ENCODE peak calls at places on chromosomes 11 and 22, in ten cellular contexts. One of them, this sample, is unnamed.

GRCh38 chr22:27961680-27962079 is 42.6 kb upstream of the PITPNB start:
- DNase-seq in GM04503: no peak
- DNase-seq in PC-9: no peak
- DNase-seq in AG08395: no peak
- DNase-seq in caudate nucleus: no peak
- DNase-seq in stimulated activated naive CD4-positive, alpha-beta T cell: no peak
- DNase-seq in stimulated activated naive B cell treated with anti-CD40 and anti-IgM and Interleukin-4, amounts not matched to agents 10 μg/mL and 1 μg/mL and 100 μg/mL, for 72 hours: no peak
- DNase-seq in activated CD4-positive, CD25-positive, alpha-beta regulatory T cell: no peak
- DNase-seq in KBM-7: no peak
- DNase-seq in WERI-Rb-1: no peak
- DNase-seq in this sample: no peak

GRCh38 chr11:44310456-44311272 is 725 bp upstream of the ALX4 start:
- DNase-seq in stimulated activated naive B cell treated with anti-CD40 and anti-IgM and Interleukin-4, amounts not matched to agents 10 μg/mL and 1 μg/mL and 100 μg/mL, for 72 hours: no peak
- DNase-seq in WERI-Rb-1: no peak
- DNase-seq in activated CD4-positive, CD25-positive, alpha-beta regulatory T cell: no peak
- DNase-seq in KBM-7: no peak
- DNase-seq in PC-9: no peak
- DNase-seq in stimulated activated naive CD4-positive, alpha-beta T cell: no peak
- DNase-seq in AG08395: no peak
- DNase-seq in caudate nucleus: no peak
- DNase-seq in GM04503: no peak
- DNase-seq in this sample: no peak

GRCh38 chr11:6992457-6993431 is 27.4 kb downstream of the ZNF214 start:
- DNase-seq in caudate nucleus: no peak
- DNase-seq in stimulated activated naive B cell treated with anti-CD40 and anti-IgM and Interleukin-4, amounts not matched to agents 10 μg/mL and 1 μg/mL and 100 μg/mL, for 72 hours: no peak
- DNase-seq in stimulated activated naive CD4-positive, alpha-beta T cell: no peak
- DNase-seq in GM04503: peak; percentile 58
- DNase-seq in activated CD4-positive, CD25-positive, alpha-beta regulatory T cell: no peak
- DNase-seq in KBM-7: no peak
- DNase-seq in WERI-Rb-1: no peak
- DNase-seq in AG08395: peak; percentile 46
- DNase-seq in PC-9: no peak
- DNase-seq in this sample: no peak

GRCh38 chr11:6241316-6241715 is 2.4 kb downstream of the CNGA4 start:
- DNase-seq in PC-9: no peak
- DNase-seq in KBM-7: no peak
- DNase-seq in activated CD4-positive, CD25-positive, alpha-beta regulatory T cell: no peak
- DNase-seq in caudate nucleus: no peak
- DNase-seq in AG08395: no peak
- DNase-seq in GM04503: no peak
- DNase-seq in stimulated activated naive B cell treated with anti-CD40 and anti-IgM and Interleukin-4, amounts not matched to agents 10 μg/mL and 1 μg/mL and 100 μg/mL, for 72 hours: no peak
- DNase-seq in stimulated activated naive CD4-positive, alpha-beta T cell: no peak
- DNase-seq in WERI-Rb-1: no peak
- DNase-seq in this sample: no peak

GRCh38 chr22:29326481-29326880 is 11.0 kb upstream of the RASL10A start:
- DNase-seq in PC-9: no peak
- DNase-seq in stimulated activated naive CD4-positive, alpha-beta T cell: no peak
- DNase-seq in stimulated activated naive B cell treated with anti-CD40 and anti-IgM and Interleukin-4, amounts not matched to agents 10 μg/mL and 1 μg/mL and 100 μg/mL, for 72 hours: no peak
- DNase-seq in caudate nucleus: no peak
- DNase-seq in KBM-7: no peak
- DNase-seq in AG08395: no peak
- DNase-seq in activated CD4-positive, CD25-positive, alpha-beta regulatory T cell: no peak
- DNase-seq in GM04503: no peak
- DNase-seq in WERI-Rb-1: no peak
- DNase-seq in this sample: no peak

GRCh38 chr22:43919106-43919965 is 4.3 kb upstream of the PNPLA3 start:
- DNase-seq in GM04503: no peak
- DNase-seq in stimulated activated naive B cell treated with anti-CD40 and anti-IgM and Interleukin-4, amounts not matched to agents 10 μg/mL and 1 μg/mL and 100 μg/mL, for 72 hours: no peak
- DNase-seq in caudate nucleus: no peak
- DNase-seq in activated CD4-positive, CD25-positive, alpha-beta regulatory T cell: no peak
- DNase-seq in WERI-Rb-1: no peak
- DNase-seq in PC-9: no peak
- DNase-seq in AG08395: peak; percentile 56
- DNase-seq in stimulated activated naive CD4-positive, alpha-beta T cell: no peak
- DNase-seq in KBM-7: no peak
- DNase-seq in this sample: no peak

GRCh38 chr11:118238947-118239346 is 13.2 kb downstream of the MPZL3 start:
- DNase-seq in stimulated activated naive B cell treated with anti-CD40 and anti-IgM and Interleukin-4, amounts not matched to agents 10 μg/mL and 1 μg/mL and 100 μg/mL, for 72 hours: no peak
- DNase-seq in PC-9: no peak
- DNase-seq in KBM-7: peak; percentile 52
- DNase-seq in stimulated activated naive CD4-positive, alpha-beta T cell: no peak
- DNase-seq in GM04503: no peak
- DNase-seq in WERI-Rb-1: no peak
- DNase-seq in activated CD4-positive, CD25-positive, alpha-beta regulatory T cell: no peak
- DNase-seq in caudate nucleus: no peak
- DNase-seq in AG08395: no peak
- DNase-seq in this sample: no peak

GRCh38 chr22:42902875-42903510 is 45.9 kb upstream of the ARFGAP3 start:
- DNase-seq in caudate nucleus: no peak
- DNase-seq in stimulated activated naive CD4-positive, alpha-beta T cell: no peak
- DNase-seq in KBM-7: no peak
- DNase-seq in AG08395: peak; percentile 34
- DNase-seq in stimulated activated naive B cell treated with anti-CD40 and anti-IgM and Interleukin-4, amounts not matched to agents 10 μg/mL and 1 μg/mL and 100 μg/mL, for 72 hours: no peak
- DNase-seq in GM04503: peak; percentile 53
- DNase-seq in activated CD4-positive, CD25-positive, alpha-beta regulatory T cell: no peak
- DNase-seq in PC-9: no peak
- DNase-seq in WERI-Rb-1: peak; percentile 19
- DNase-seq in this sample: no peak

GRCh38 chr22:21646608-21647590 is 4.8 kb downstream of the SDF2L1 start:
- DNase-seq in caudate nucleus: no peak
- DNase-seq in KBM-7: peak; percentile 84
- DNase-seq in WERI-Rb-1: peak; percentile 81
- DNase-seq in GM04503: no peak
- DNase-seq in AG08395: peak; percentile 80
- DNase-seq in activated CD4-positive, CD25-positive, alpha-beta regulatory T cell: peak; percentile 48
- DNase-seq in stimulated activated naive CD4-positive, alpha-beta T cell: peak; percentile 80
- DNase-seq in PC-9: peak; percentile 59
- DNase-seq in stimulated activated naive B cell treated with anti-CD40 and anti-IgM and Interleukin-4, amounts not matched to agents 10 μg/mL and 1 μg/mL and 100 μg/mL, for 72 hours: peak; percentile 60
- DNase-seq in this sample: peak; percentile 66

GRCh38 chr22:17339095-17339693 is 30.1 kb upstream of the CECR2 start:
- DNase-seq in KBM-7: no peak
- DNase-seq in WERI-Rb-1: no peak
- DNase-seq in activated CD4-positive, CD25-positive, alpha-beta regulatory T cell: no peak
- DNase-seq in GM04503: no peak
- DNase-seq in stimulated activated naive B cell treated with anti-CD40 and anti-IgM and Interleukin-4, amounts not matched to agents 10 μg/mL and 1 μg/mL and 100 μg/mL, for 72 hours: no peak
- DNase-seq in caudate nucleus: no peak
- DNase-seq in PC-9: no peak
- DNase-seq in stimulated activated naive CD4-positive, alpha-beta T cell: no peak
- DNase-seq in AG08395: no peak
- DNase-seq in this sample: no peak

GRCh38 chr11:68956142-68956541 is 24.6 kb downstream of the MRGPRD start:
- DNase-seq in stimulated activated naive B cell treated with anti-CD40 and anti-IgM and Interleukin-4, amounts not matched to agents 10 μg/mL and 1 μg/mL and 100 μg/mL, for 72 hours: peak; percentile 20
- DNase-seq in AG08395: no peak
- DNase-seq in PC-9: no peak
- DNase-seq in WERI-Rb-1: no peak
- DNase-seq in KBM-7: peak; percentile 12
- DNase-seq in stimulated activated naive CD4-positive, alpha-beta T cell: no peak
- DNase-seq in GM04503: no peak
- DNase-seq in caudate nucleus: no peak
- DNase-seq in activated CD4-positive, CD25-positive, alpha-beta regulatory T cell: no peak
- DNase-seq in this sample: peak; percentile 22

GRCh38 chr22:35742342-35743100 is 24.8 kb downstream of the APOL5 start:
- DNase-seq in GM04503: peak; percentile 72
- DNase-seq in PC-9: peak; percentile 27
- DNase-seq in caudate nucleus: no peak
- DNase-seq in stimulated activated naive CD4-positive, alpha-beta T cell: no peak
- DNase-seq in AG08395: peak; percentile 81
- DNase-seq in WERI-Rb-1: no peak
- DNase-seq in activated CD4-positive, CD25-positive, alpha-beta regulatory T cell: no peak
- DNase-seq in stimulated activated naive B cell treated with anti-CD40 and anti-IgM and Interleukin-4, amounts not matched to agents 10 μg/mL and 1 μg/mL and 100 μg/mL, for 72 hours: no peak
- DNase-seq in KBM-7: no peak
- DNase-seq in this sample: no peak

GRCh38 chr11:83819936-83820549 is 533.9 kb upstream of the CCDC90B start:
- DNase-seq in stimulated activated naive B cell treated with anti-CD40 and anti-IgM and Interleukin-4, amounts not matched to agents 10 μg/mL and 1 μg/mL and 100 μg/mL, for 72 hours: no peak
- DNase-seq in caudate nucleus: no peak
- DNase-seq in PC-9: no peak
- DNase-seq in WERI-Rb-1: no peak
- DNase-seq in activated CD4-positive, CD25-positive, alpha-beta regulatory T cell: no peak
- DNase-seq in AG08395: peak; percentile 69
- DNase-seq in stimulated activated naive CD4-positive, alpha-beta T cell: peak; percentile 6
- DNase-seq in GM04503: peak; percentile 25
- DNase-seq in KBM-7: peak; percentile 41
- DNase-seq in this sample: no peak

GRCh38 chr11:3085052-3085451 is 27.8 kb upstream of the CARS1 start:
- DNase-seq in WERI-Rb-1: no peak
- DNase-seq in activated CD4-positive, CD25-positive, alpha-beta regulatory T cell: no peak
- DNase-seq in KBM-7: no peak
- DNase-seq in PC-9: no peak
- DNase-seq in stimulated activated naive CD4-positive, alpha-beta T cell: no peak
- DNase-seq in GM04503: no peak
- DNase-seq in AG08395: no peak
- DNase-seq in caudate nucleus: no peak
- DNase-seq in stimulated activated naive B cell treated with anti-CD40 and anti-IgM and Interleukin-4, amounts not matched to agents 10 μg/mL and 1 μg/mL and 100 μg/mL, for 72 hours: no peak
- DNase-seq in this sample: no peak

GRCh38 chr11:85961930-85962363 is 106.8 kb downstream of the CCDC83 start:
- DNase-seq in stimulated activated naive B cell treated with anti-CD40 and anti-IgM and Interleukin-4, amounts not matched to agents 10 μg/mL and 1 μg/mL and 100 μg/mL, for 72 hours: no peak
- DNase-seq in KBM-7: no peak
- DNase-seq in caudate nucleus: no peak
- DNase-seq in activated CD4-positive, CD25-positive, alpha-beta regulatory T cell: no peak
- DNase-seq in PC-9: no peak
- DNase-seq in WERI-Rb-1: no peak
- DNase-seq in AG08395: no peak
- DNase-seq in stimulated activated naive CD4-positive, alpha-beta T cell: no peak
- DNase-seq in GM04503: no peak
- DNase-seq in this sample: no peak

GRCh38 chr22:49095366-49095765 is 732.3 kb downstream of the BRD1 start:
- DNase-seq in KBM-7: no peak
- DNase-seq in PC-9: no peak
- DNase-seq in AG08395: no peak
- DNase-seq in stimulated activated naive B cell treated with anti-CD40 and anti-IgM and Interleukin-4, amounts not matched to agents 10 μg/mL and 1 μg/mL and 100 μg/mL, for 72 hours: no peak
- DNase-seq in activated CD4-positive, CD25-positive, alpha-beta regulatory T cell: no peak
- DNase-seq in GM04503: no peak
- DNase-seq in caudate nucleus: no peak
- DNase-seq in stimulated activated naive CD4-positive, alpha-beta T cell: no peak
- DNase-seq in WERI-Rb-1: no peak
- DNase-seq in this sample: peak; percentile 48